ENCODE peak calls at places on chromosomes 7 and 10, in seven cellular contexts. B, F, L, I, G, U and V are unnamed samples.

GRCh38 chr7:11795231-11795630 is 36.8 kb downstream of the THSD7A start:
- DNase-seq in B (no peak), F (no peak), L (no peak), I (no peak), G (no peak), U (no peak), V (no peak)

GRCh38 chr7:17463511-17464085 is 165.1 kb downstream of the AHR start:
- DNase-seq in B (no peak), F (no peak), L (no peak), I (no peak), G (no peak), U (no peak), V (no peak)

GRCh38 chr7:149822353-149822943 is 15.7 kb upstream of the ZNF862 start:
- DNase-seq in B (no peak), F (peak; percentile 22), L (no peak), I (no peak), G (no peak), U (no peak), V (no peak)

GRCh38 chr7:134587736-134588135 is 38.8 kb downstream of the AKR1B15 start:
- DNase-seq in B (peak; percentile 44), F (no peak), L (no peak), I (no peak), G (no peak), U (no peak), V (no peak)

GRCh38 chr10:71534552-71535158 is 137.9 kb downstream of the CDH23 start:
- DNase-seq in B (no peak), F (no peak), L (no peak), I (no peak), G (no peak), U (no peak), V (no peak)

GRCh38 chr7:16743207-16743606 is 10.3 kb upstream of the TSPAN13 start:
- DNase-seq in B (peak; percentile 69), F (no peak), L (no peak), I (no peak), G (peak; percentile 38), U (no peak), V (no peak)

GRCh38 chr10:101066146-101066889 is 4.5 kb downstream of the KAZALD1 start:
- DNase-seq in B (peak; percentile 55), F (peak; percentile 94), L (peak; percentile 80), I (peak; percentile 89), G (peak; percentile 89), U (peak; percentile 68), V (no peak)

GRCh38 chr7:5630670-5631069 is 150.8 kb downstream of the RNF216 start:
- DNase-seq in B (peak; percentile 63), F (peak; percentile 39), L (no peak), I (no peak), G (no peak), U (peak; percentile 72), V (peak; percentile 10)

GRCh38 chr7:26200113-26200443 is 468 bp downstream of the HNRNPA2B1 start:
- DNase-seq in B (no peak), F (peak; percentile 85), L (peak; percentile 57), I (peak; percentile 85), G (peak; percentile 63), U (peak; percentile 85), V (peak; percentile 66)

GRCh38 chr10:28797904-28798371 is 120.6 kb downstream of the BAMBI start:
- DNase-seq in B (no peak), F (no peak), L (no peak), I (no peak), G (no peak), U (no peak), V (no peak)

GRCh38 chr10:124944982-124945381 is 3.1 kb downstream of the ZRANB1 start:
- DNase-seq in B (no peak), F (no peak), L (peak; percentile 16), I (no peak), G (no peak), U (no peak), V (no peak)

GRCh38 chr7:14691597-14692203 is 210.9 kb downstream of the DGKB start:
- DNase-seq in B (peak; percentile 8), F (peak; percentile 53), L (peak; percentile 21), I (peak; percentile 55), G (no peak), U (peak; percentile 52), V (peak; percentile 25)